ENCODE peak calls at places on chromosomes 2 and 18, in ten cellular contexts. Y, W, O, X, V, R, T, B, D and Q are unnamed samples.
A peak's percentile ranks its signal among the peaks of the same experiment; 100 is the strongest.

GRCh38 chr18:2903006-2903405 is 56.2 kb downstream of the EMILIN2 start:
- DNase-seq in Y (no peak), R (peak; percentile 73), B (no peak), V (no peak), T (peak; percentile 77), W (no peak), X (no peak), D (no peak), O (peak; percentile 89), Q (peak; percentile 77)

GRCh38 chr2:12502759-12503158 is 214.0 kb upstream of the TRIB2 start:
- DNase-seq in Y (no peak), V (no peak), D (no peak), B (no peak), X (no peak), R (peak; percentile 36), W (no peak), O (peak; percentile 46), T (no peak), Q (peak; percentile 94)

GRCh38 chr2:51720826-51721225 is 688.9 kb upstream of the NRXN1 start:
- DNase-seq in W (no peak), D (no peak), V (no peak), T (no peak), X (no peak), R (no peak), O (no peak), B (no peak), Y (no peak), Q (no peak)

GRCh38 chr2:218648473-218649100 is 10.8 kb downstream of the ZNF142 start:
- DNase-seq in D (peak; percentile 27), X (peak; percentile 65), O (peak; percentile 79), Y (peak; percentile 28), V (peak; percentile 72), R (peak; percentile 64), T (peak; percentile 74), W (peak; percentile 8), B (peak; percentile 40), Q (peak; percentile 68)

GRCh38 chr18:37176307-37176934 is 347.5 kb downstream of the KIAA1328 start:
- DNase-seq in V (no peak), B (no peak), Y (no peak), T (no peak), O (no peak), D (no peak), R (no peak), W (no peak), X (no peak), Q (no peak)

GRCh38 chr18:63637703-63638102 is 6.4 kb downstream of the SERPINB4 start:
- DNase-seq in X (no peak), R (no peak), B (no peak), O (no peak), T (no peak), D (no peak), W (no peak), V (no peak), Y (no peak), Q (no peak)

GRCh38 chr2:156031121-156031520 is 301.4 kb downstream of the NR4A2 start:
- DNase-seq in R (no peak), Y (no peak), X (no peak), W (no peak), O (no peak), T (no peak), B (no peak), D (no peak), V (no peak), Q (no peak)

GRCh38 chr18:25239636-25240468 is 112.1 kb downstream of the ZNF521 start:
- DNase-seq in O (no peak), V (no peak), D (no peak), B (no peak), T (no peak), X (no peak), W (no peak), R (no peak), Y (no peak), Q (peak; percentile 46)

GRCh38 chr2:144516981-144517824 is 2.7 kb downstream of the ZEB2 start:
- DNase-seq in T (peak; percentile 78), W (no peak), Y (peak; percentile 59), D (peak; percentile 69), V (peak; percentile 95), X (no peak), B (peak; percentile 54), R (peak; percentile 95), O (peak; percentile 85), Q (peak; percentile 96)

GRCh38 chr2:143909577-143909976 is 610.3 kb downstream of the ZEB2 start:
- DNase-seq in W (no peak), X (no peak), B (no peak), D (no peak), T (no peak), O (no peak), R (no peak), V (no peak), Y (no peak), Q (no peak)

GRCh38 chr2:139160838-139161237 is 380.6 kb upstream of the NXPH2 start:
- DNase-seq in X (no peak), V (no peak), T (no peak), D (no peak), Y (no peak), W (no peak), O (no peak), B (no peak), R (no peak), Q (no peak)

GRCh38 chr2:105893011-105893995 is 148.6 kb downstream of the NCK2 start:
- DNase-seq in X (no peak), W (no peak), V (no peak), T (no peak), D (no peak), Y (no peak), B (no peak), O (peak; percentile 10), R (peak; percentile 8), Q (peak; percentile 55)

GRCh38 chr2:1582891-1583341 is 161.4 kb downstream of the PXDN start:
- DNase-seq in X (no peak), R (no peak), W (no peak), V (no peak), B (no peak), Y (no peak), D (no peak), O (no peak), T (peak; percentile 45), Q (no peak)

GRCh38 chr2:88450925-88451575 is 1.4 kb downstream of the FOXI3 start:
- DNase-seq in D (no peak), O (no peak), R (no peak), V (no peak), B (no peak), Y (no peak), X (no peak), T (no peak), W (no peak), Q (no peak)

GRCh38 chr2:218040883-218041282 is 28.2 kb upstream of the RUFY4 start:
- DNase-seq in T (no peak), Y (no peak), W (no peak), V (no peak), B (no peak), D (no peak), O (no peak), X (no peak), R (no peak), Q (no peak)

GRCh38 chr2:195820373-195820772 is 163.3 kb downstream of the SLC39A10 start:
- DNase-seq in Y (no peak), W (no peak), V (no peak), R (peak; percentile 70), O (peak; percentile 15), B (no peak), X (peak; percentile 24), D (no peak), T (no peak), Q (peak; percentile 72)

GRCh38 chr2:57802243-57802642 is 244.4 kb upstream of the VRK2 start:
- DNase-seq in D (no peak), R (no peak), X (no peak), O (no peak), V (no peak), B (no peak), Y (no peak), W (no peak), T (no peak), Q (no peak)

GRCh38 chr18:26456070-26456491 is 92.3 kb downstream of the KCTD1 start:
- DNase-seq in B (no peak), O (no peak), V (no peak), W (no peak), T (no peak), D (no peak), X (peak; percentile 14), R (no peak), Y (no peak), Q (no peak)

GRCh38 chr2:141440072-141440635 is 690.7 kb downstream of the LRP1B start:
- DNase-seq in O (no peak), V (no peak), D (no peak), X (no peak), W (no peak), Y (no peak), T (no peak), R (no peak), B (no peak), Q (no peak)

GRCh38 chr2:12732663-12733062 is 15.9 kb downstream of the TRIB2 start:
- DNase-seq in B (no peak), O (no peak), Y (no peak), W (no peak), R (no peak), T (no peak), D (no peak), X (no peak), V (no peak), Q (no peak)

GRCh38 chr2:18238231-18238630 is 322.2 kb downstream of the RDH14 start:
- DNase-seq in R (no peak), V (no peak), W (no peak), Y (no peak), X (no peak), B (no peak), T (no peak), O (no peak), D (no peak), Q (no peak)

GRCh38 chr18:51051105-51051712 is 21.2 kb downstream of the SMAD4 start:
- DNase-seq in V (peak; percentile 39), Y (no peak), D (peak; percentile 49), X (peak; percentile 73), T (no peak), B (peak; percentile 10), W (no peak), R (peak; percentile 54), O (peak; percentile 53), Q (peak; percentile 59)

GRCh38 chr18:48321121-48321520 is 88.1 kb downstream of the ZBTB7C start:
- DNase-seq in W (no peak), O (no peak), Y (no peak), R (no peak), V (no peak), D (no peak), B (no peak), T (no peak), X (no peak), Q (no peak)

GRCh38 chr18:37282386-37283037 is 283.1 kb downstream of the CELF4 start:
- DNase-seq in B (no peak), X (no peak), W (no peak), V (no peak), Y (no peak), R (no peak), T (no peak), D (no peak), O (no peak), Q (no peak)

GRCh38 chr18:34122724-34123334 is 101.9 kb downstream of the NOL4 start:
- DNase-seq in X (peak; percentile 44), T (no peak), D (no peak), R (peak; percentile 18), W (peak; percentile 1), B (no peak), O (peak; percentile 54), Y (no peak), V (peak; percentile 73), Q (peak; percentile 51)

GRCh38 chr2:119647440-119648169 is 31.4 kb upstream of the TMEM177 start:
- DNase-seq in Y (peak; percentile 49), R (peak; percentile 28), O (no peak), T (no peak), X (peak; percentile 26), D (no peak), V (no peak), W (no peak), B (no peak), Q (no peak)

GRCh38 chr2:205527801-205528200 is 154.5 kb upstream of the NRP2 start:
- DNase-seq in X (peak; percentile 59), O (no peak), V (peak; percentile 7), R (peak; percentile 8), D (no peak), W (no peak), Y (no peak), B (no peak), T (no peak), Q (peak; percentile 14)

GRCh38 chr18:48340502-48340901 is 68.7 kb downstream of the ZBTB7C start:
- DNase-seq in V (no peak), O (no peak), X (no peak), T (no peak), B (no peak), W (no peak), D (no peak), R (no peak), Y (no peak), Q (no peak)